ENCODE peak calls at places on chromosomes 4 and X, in six cellular contexts. Y, F, I, R, T and A are unnamed samples.
A peak's percentile ranks its signal among the peaks of the same experiment; 100 is the strongest.

GRCh38 chr4:52266537-52267137 is 215.5 kb downstream of the SPATA18 start:
- DNase-seq in Y (no peak), F (no peak), I (no peak), R (no peak), T (no peak), A (peak; percentile 21)

GRCh38 chr4:2686379-2687265 is 69.5 kb downstream of the TNIP2 start:
- DNase-seq in Y (no peak), F (no peak), I (no peak), R (no peak), T (peak; percentile 53), A (no peak)

GRCh38 chr4:188660796-188661195 is 521.6 kb downstream of the TRIML1 start:
- DNase-seq in Y (no peak), F (no peak), I (no peak), R (no peak), T (no peak), A (no peak)

GRCh38 chr4:43374352-43374751 is 481.8 kb downstream of the GRXCR1 start:
- DNase-seq in Y (no peak), F (peak; percentile 4), I (no peak), R (no peak), T (no peak), A (no peak)

GRCh38 chr4:8726344-8726851 is 133.8 kb downstream of the CPZ start:
- DNase-seq in Y (no peak), F (no peak), I (peak; percentile 32), R (peak; percentile 54), T (peak; percentile 30), A (no peak)

GRCh38 chr4:183261953-183262775 is 57.9 kb downstream of the CLDN22 start:
- DNase-seq in Y (peak; percentile 80), F (peak; percentile 80), I (peak; percentile 80), R (peak; percentile 85), T (peak; percentile 83), A (peak; percentile 67)

GRCh38 chrX:7214251-7214650 is 66.3 kb upstream of the PUDP start:
- DNase-seq in Y (no peak), F (no peak), I (no peak), R (no peak), T (no peak), A (no peak)

GRCh38 chrX:108225456-108225730 is 133.8 kb downstream of the ATG4A start:
- DNase-seq in Y (no peak), F (no peak), I (no peak), R (no peak), T (no peak), A (no peak)

GRCh38 chr4:124018383-124019317 is 622.1 kb downstream of the SPRY1 start:
- DNase-seq in Y (peak; percentile 51), F (peak; percentile 37), I (peak; percentile 70), R (peak; percentile 70), T (no peak), A (peak; percentile 43)

GRCh38 chr4:99845708-99846469 is 29.3 kb downstream of the DAPP1 start:
- DNase-seq in Y (no peak), F (no peak), I (no peak), R (no peak), T (no peak), A (no peak)

GRCh38 chrX:103716967-103717366 is 6.3 kb downstream of the TMEM31 start:
- DNase-seq in Y (peak; percentile 98), F (peak; percentile 89), I (no peak), R (no peak), T (no peak), A (no peak)

GRCh38 chrX:147364896-147365295 is 546.8 kb upstream of the FMR1 start:
- DNase-seq in Y (no peak), F (no peak), I (no peak), R (no peak), T (no peak), A (no peak)

GRCh38 chrX:110131031-110131430 is 128.1 kb downstream of the TMEM164 start:
- DNase-seq in Y (no peak), F (no peak), I (no peak), R (no peak), T (no peak), A (no peak)

GRCh38 chrX:30161043-30161442 is 54.3 kb upstream of the MAGEB2 start:
- DNase-seq in Y (no peak), F (peak; percentile 48), I (no peak), R (no peak), T (no peak), A (no peak)

GRCh38 chr4:128572778-128573241 is 236.7 kb upstream of the JADE1 start:
- DNase-seq in Y (no peak), F (no peak), I (no peak), R (no peak), T (no peak), A (no peak)

GRCh38 chr4:123430031-123430430 is 33.4 kb downstream of the SPRY1 start:
- DNase-seq in Y (no peak), F (no peak), I (no peak), R (no peak), T (no peak), A (no peak)

GRCh38 chrX:1468250-1468772 is 15.6 kb upstream of the ASMTL start:
- DNase-seq in Y (no peak), F (no peak), I (peak; percentile 54), R (peak; percentile 90), T (no peak), A (no peak)

GRCh38 chr4:181909368-181909767 is 333.8 kb upstream of the TENM3 start:
- DNase-seq in Y (peak; percentile 87), F (peak; percentile 91), I (no peak), R (no peak), T (no peak), A (no peak)

GRCh38 chr4:145154573-145154972 is 25.8 kb downstream of the OTUD4 start:
- DNase-seq in Y (peak; percentile 39), F (peak; percentile 35), I (no peak), R (no peak), T (no peak), A (no peak)

GRCh38 chr4:125642645-125643044 is 327.9 kb downstream of the FAT4 start:
- DNase-seq in Y (no peak), F (no peak), I (no peak), R (no peak), T (no peak), A (no peak)

GRCh38 chr4:16092682-16093319 is 9.0 kb upstream of the PROM1 start:
- DNase-seq in Y (no peak), F (no peak), I (no peak), R (no peak), T (no peak), A (no peak)

GRCh38 chrX:16839852-16840460 is 30.2 kb downstream of the RBBP7 start:
- DNase-seq in Y (peak; percentile 84), F (peak; percentile 85), I (no peak), R (no peak), T (no peak), A (peak; percentile 14)

GRCh38 chr4:13703096-13703495 is 75.6 kb upstream of the BOD1L1 start:
- DNase-seq in Y (no peak), F (no peak), I (no peak), R (no peak), T (no peak), A (no peak)

GRCh38 chr4:2064276-2064991 is 5.3 kb downstream of the NAT8L start:
- DNase-seq in Y (no peak), F (no peak), I (peak; percentile 58), R (peak; percentile 71), T (peak; percentile 44), A (no peak)

GRCh38 chr4:35465096-35465495 is 779.2 kb downstream of the ARAP2 start:
- DNase-seq in Y (no peak), F (no peak), I (no peak), R (no peak), T (no peak), A (no peak)

GRCh38 chr4:42119916-42120315 is 32.5 kb downstream of the BEND4 start:
- DNase-seq in Y (no peak), F (no peak), I (no peak), R (no peak), T (no peak), A (no peak)

GRCh38 chrX:19958530-19959486 is 32.1 kb downstream of the BCLAF3 start:
- DNase-seq in Y (no peak), F (peak; percentile 4), I (no peak), R (no peak), T (no peak), A (no peak)

GRCh38 chrX:10579753-10580060 is 40.7 kb downstream of the MID1 start:
- DNase-seq in Y (peak; percentile 39), F (peak; percentile 37), I (no peak), R (no peak), T (no peak), A (no peak)

GRCh38 chrX:150581093-150581775 is 12.8 kb downstream of the MTM1 start:
- DNase-seq in Y (peak; percentile 66), F (peak; percentile 83), I (no peak), R (no peak), T (no peak), A (no peak)

DNA sequence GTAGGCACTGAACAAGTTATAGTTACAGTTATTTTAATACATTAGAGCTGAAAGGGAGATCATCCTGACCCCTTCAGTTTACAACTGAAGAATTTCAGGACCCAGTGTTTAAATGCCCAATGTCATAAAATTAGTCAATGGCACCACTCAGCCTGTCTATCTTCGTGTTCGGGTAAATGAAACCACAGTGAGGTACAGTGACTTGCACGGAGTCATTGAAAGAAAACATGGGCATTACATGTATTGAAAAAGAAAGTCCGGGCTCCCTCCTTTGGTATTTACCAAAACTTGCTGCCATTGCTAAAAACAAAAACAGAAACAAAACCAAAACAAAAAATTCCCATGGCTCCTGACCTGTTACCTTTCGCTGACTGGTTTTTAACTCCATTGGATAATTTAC is 131.7 kb downstream of the SH2D1A start:
- DNase-seq in Y (no peak), F (no peak), I (no peak), R (no peak), T (no peak), A (no peak)
- H3K27me3 ChIP-seq in Y (no peaks in the 10 kb centered on the region), F (no peaks in the 10 kb centered on the region), I (no peaks in the 10 kb centered on the region), R (no peaks in the 10 kb centered on the region), T (no peaks in the 10 kb centered on the region), A (no peaks in the 10 kb centered on the region)

DNA sequence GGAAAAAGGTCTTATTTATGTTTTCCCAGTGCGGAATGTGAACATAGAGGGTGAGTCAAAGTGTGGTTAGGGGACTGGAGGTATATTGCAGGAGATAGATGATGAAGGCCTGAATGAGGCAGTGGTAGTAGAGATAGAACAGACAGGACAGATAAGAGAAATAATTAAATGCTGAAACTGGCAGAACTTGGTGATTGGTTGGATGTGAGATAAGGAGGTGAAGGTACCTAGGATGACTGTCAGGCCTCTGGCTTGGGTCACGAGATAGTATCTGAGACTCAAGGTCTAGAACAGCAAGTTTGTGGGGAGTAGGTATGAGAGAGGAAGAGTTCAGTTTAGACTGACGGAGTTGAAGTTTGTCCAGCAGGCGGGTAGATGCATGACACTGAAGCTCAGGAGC is 3.5 kb downstream of the MND1 start:
- DNase-seq in Y (no peak), F (peak; percentile 62), I (no peak), R (no peak), T (no peak), A (no peak)
- H3K4me1 ChIP-seq in Y (no peaks in the 10 kb centered on the region), F (peaks cover 4% of the 10 kb centered on the region), I (peaks cover 12% of the 10 kb centered on the region), R (peaks cover 4% of the 10 kb centered on the region), T (peaks cover 10% of the 10 kb centered on the region), A (no peaks in the 10 kb centered on the region)

DNA sequence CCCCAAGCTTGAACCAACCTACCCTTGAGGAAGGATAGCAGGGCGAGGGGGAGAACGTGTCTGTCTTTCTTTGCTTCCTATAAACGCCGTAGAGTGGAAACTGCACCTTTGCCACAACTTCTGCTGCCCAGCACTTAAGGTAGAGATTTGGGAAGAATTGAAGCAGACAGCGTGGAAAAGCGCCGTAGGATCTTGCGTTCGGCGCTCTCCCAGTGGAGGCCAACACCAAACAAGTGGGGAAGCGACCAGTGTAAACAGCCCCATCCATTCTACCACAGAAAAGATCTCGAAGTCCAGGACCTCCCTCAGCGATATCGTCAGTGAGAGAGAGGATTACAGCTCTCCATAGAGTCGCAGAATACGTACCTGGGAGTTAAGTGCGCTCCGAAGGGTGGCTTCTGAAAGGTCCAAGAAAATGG is 3.9 kb upstream of the NKX6-1 start:
- DNase-seq in Y (no peak), F (no peak), I (no peak), R (no peak), T (no peak), A (no peak)
- H3K27me3 ChIP-seq in Y (peaks cover 42% of the 10 kb centered on the region), F (peaks cover 59% of the 10 kb centered on the region), I (peaks cover 100% of the 10 kb centered on the region), R (peaks cover 99% of the 10 kb centered on the region), T (peaks cover 97% of the 10 kb centered on the region), A (peaks cover 93% of the 10 kb centered on the region)

GRCh38 chr4:6184169-6184568 is 16.2 kb downstream of the JAKMIP1 start:
- DNase-seq in Y (no peak), F (no peak), I (no peak), R (no peak), T (no peak), A (no peak)
- H3K4me1 ChIP-seq in Y (no peaks in the 10 kb centered on the region), F (no peaks in the 10 kb centered on the region), I (no peaks in the 10 kb centered on the region), R (no peaks in the 10 kb centered on the region), T (no peaks in the 10 kb centered on the region), A (no peaks in the 10 kb centered on the region)